ENCODE peak calls at places on chromosomes 16 and 17, in ten cellular contexts. One of them, this sample, is unnamed. For H3K4me1, the result is how much of the 10 kb centered on the place peaks cover.

GRCh38 chr16:77686385-77686784 is 35.9 kb upstream of the NUDT7 start:
- DNase-seq in left ventricle myocardium inferior: no peak
- DNase-seq in lower lobe of right lung: no peak
- DNase-seq in BE2C: no peak
- DNase-seq in Peyer's patch: no peak
- DNase-seq in testis: no peak
- DNase-seq in A549: no peak
- DNase-seq in hepatocyte: no peak
- DNase-seq in tibial artery: no peak
- DNase-seq in transverse colon: no peak
- DNase-seq in this sample: no peak

GRCh38 chr17:66446419-66446818 is 144.0 kb downstream of the PRKCA start:
- DNase-seq in left ventricle myocardium inferior: no peak
- DNase-seq in lower lobe of right lung: no peak
- DNase-seq in BE2C: no peak
- DNase-seq in Peyer's patch: peak
- DNase-seq in testis: no peak
- DNase-seq in A549: no peak
- DNase-seq in hepatocyte: no peak
- DNase-seq in tibial artery: no peak
- DNase-seq in transverse colon: no peak
- DNase-seq in this sample: no peak

GRCh38 chr16:30116291-30117207 is 3.2 kb upstream of the GDPD3 start:
- DNase-seq in left ventricle myocardium inferior: no peak
- DNase-seq in lower lobe of right lung: no peak
- DNase-seq in BE2C: no peak
- DNase-seq in Peyer's patch: no peak
- DNase-seq in testis: no peak
- DNase-seq in A549: no peak
- DNase-seq in hepatocyte: no peak
- DNase-seq in tibial artery: no peak
- DNase-seq in transverse colon: no peak
- DNase-seq in this sample: no peak

GRCh38 chr17:81148986-81149533 is 16.2 kb upstream of the PVALEF start:
- DNase-seq in left ventricle myocardium inferior: no peak
- DNase-seq in lower lobe of right lung: peak
- DNase-seq in BE2C: no peak
- DNase-seq in Peyer's patch: no peak
- DNase-seq in testis: no peak
- DNase-seq in A549: no peak
- DNase-seq in hepatocyte: no peak
- DNase-seq in tibial artery: no peak
- DNase-seq in transverse colon: no peak
- DNase-seq in this sample: no peak

GRCh38 chr16:83705856-83706255 is 101.9 kb upstream of the HSBP1 start:
- DNase-seq in left ventricle myocardium inferior: no peak
- DNase-seq in lower lobe of right lung: no peak
- DNase-seq in BE2C: no peak
- DNase-seq in Peyer's patch: no peak
- DNase-seq in testis: no peak
- DNase-seq in A549: no peak
- DNase-seq in hepatocyte: no peak
- DNase-seq in tibial artery: no peak
- DNase-seq in transverse colon: no peak
- DNase-seq in this sample: no peak

GRCh38 chr17:63698886-63699637 is 863 bp downstream of the LIMD2 start:
- DNase-seq in left ventricle myocardium inferior: peak
- DNase-seq in lower lobe of right lung: peak
- DNase-seq in BE2C: peak
- DNase-seq in Peyer's patch: peak
- DNase-seq in testis: peak
- DNase-seq in A549: no peak
- DNase-seq in hepatocyte: peak
- DNase-seq in tibial artery: peak
- DNase-seq in transverse colon: peak
- DNase-seq in this sample: peak

GRCh38 chr17:14935139-14935538 is 330.0 kb downstream of the PMP22 start:
- DNase-seq in left ventricle myocardium inferior: no peak
- DNase-seq in lower lobe of right lung: no peak
- DNase-seq in BE2C: no peak
- DNase-seq in Peyer's patch: no peak
- DNase-seq in testis: no peak
- DNase-seq in A549: no peak
- DNase-seq in hepatocyte: no peak
- DNase-seq in tibial artery: no peak
- DNase-seq in transverse colon: no peak
- DNase-seq in this sample: no peak

GRCh38 chr16:68689921-68690320 is 44.8 kb downstream of the CDH3 start:
- DNase-seq in left ventricle myocardium inferior: no peak
- DNase-seq in lower lobe of right lung: no peak
- DNase-seq in BE2C: no peak
- DNase-seq in Peyer's patch: no peak
- DNase-seq in testis: no peak
- DNase-seq in A549: no peak
- DNase-seq in hepatocyte: no peak
- DNase-seq in tibial artery: no peak
- DNase-seq in transverse colon: no peak
- DNase-seq in this sample: no peak

GRCh38 chr17:17784599-17785264 is 52.1 kb downstream of the SREBF1 start:
- DNase-seq in left ventricle myocardium inferior: no peak
- DNase-seq in lower lobe of right lung: no peak
- DNase-seq in BE2C: peak
- DNase-seq in Peyer's patch: no peak
- DNase-seq in testis: no peak
- DNase-seq in A549: peak
- DNase-seq in hepatocyte: no peak
- DNase-seq in tibial artery: no peak
- DNase-seq in transverse colon: no peak
- DNase-seq in this sample: peak

GRCh38 chr17:17782425-17783120 is 54.2 kb downstream of the SREBF1 start:
- DNase-seq in left ventricle myocardium inferior: no peak
- DNase-seq in lower lobe of right lung: no peak
- DNase-seq in BE2C: no peak
- DNase-seq in Peyer's patch: no peak
- DNase-seq in testis: peak
- DNase-seq in A549: no peak
- DNase-seq in hepatocyte: peak
- DNase-seq in tibial artery: no peak
- DNase-seq in transverse colon: no peak
- DNase-seq in this sample: peak

GRCh38 chr17:17783121-17783824 is 53.5 kb downstream of the SREBF1 start:
- DNase-seq in left ventricle myocardium inferior: peak
- DNase-seq in lower lobe of right lung: peak
- DNase-seq in BE2C: peak
- DNase-seq in Peyer's patch: peak
- DNase-seq in testis: peak
- DNase-seq in A549: no peak
- DNase-seq in hepatocyte: peak
- DNase-seq in tibial artery: no peak
- DNase-seq in transverse colon: peak
- DNase-seq in this sample: peak

GRCh38 chr17:17785407-17785806 is 51.4 kb downstream of the SREBF1 start:
- DNase-seq in left ventricle myocardium inferior: no peak
- DNase-seq in lower lobe of right lung: no peak
- DNase-seq in BE2C: no peak
- DNase-seq in Peyer's patch: no peak
- DNase-seq in testis: no peak
- DNase-seq in A549: no peak
- DNase-seq in hepatocyte: no peak
- DNase-seq in tibial artery: no peak
- DNase-seq in transverse colon: no peak
- DNase-seq in this sample: peak

GRCh38 chr17:17783825-17784598 is 52.8 kb downstream of the SREBF1 start:
- DNase-seq in left ventricle myocardium inferior: peak
- DNase-seq in lower lobe of right lung: no peak
- DNase-seq in BE2C: peak
- DNase-seq in Peyer's patch: peak
- DNase-seq in testis: peak
- DNase-seq in A549: no peak
- DNase-seq in hepatocyte: peak
- DNase-seq in tibial artery: peak
- DNase-seq in transverse colon: peak
- DNase-seq in this sample: peak
- H3K4me1 ChIP-seq in left ventricle myocardium inferior: half or more
- H3K4me1 ChIP-seq in lower lobe of right lung: half or more
- H3K4me1 ChIP-seq in BE2C: under half
- H3K4me1 ChIP-seq in Peyer's patch: under half
- H3K4me1 ChIP-seq in testis: half or more
- H3K4me1 ChIP-seq in A549: half or more
- H3K4me1 ChIP-seq in hepatocyte: under half
- H3K4me1 ChIP-seq in tibial artery: half or more
- H3K4me1 ChIP-seq in transverse colon: half or more
- H3K4me1 ChIP-seq in this sample: half or more

GRCh38 chr16:58243528-58244004 is 45.7 kb upstream of the CSNK2A2 start:
- DNase-seq in left ventricle myocardium inferior: no peak
- DNase-seq in lower lobe of right lung: no peak
- DNase-seq in BE2C: no peak
- DNase-seq in Peyer's patch: peak
- DNase-seq in testis: no peak
- DNase-seq in A549: no peak
- DNase-seq in hepatocyte: peak
- DNase-seq in tibial artery: no peak
- DNase-seq in transverse colon: peak
- DNase-seq in this sample: no peak
- TF ChIP-seq CTCF in left ventricle myocardium inferior: no peak
- TF ChIP-seq CTCF in lower lobe of right lung: no peak
- TF ChIP-seq CTCF in BE2C: no peak
- TF ChIP-seq CTCF in Peyer's patch: no peak
- TF ChIP-seq CTCF in testis: no peak
- TF ChIP-seq CTCF in A549: no peak
- TF ChIP-seq CTCF in hepatocyte: no peak
- TF ChIP-seq CTCF in tibial artery: no peak
- TF ChIP-seq CTCF in transverse colon: no peak
- TF ChIP-seq CTCF in this sample: no peak

GRCh38 chr16:88922114-88922825 is 54.7 kb downstream of the CBFA2T3 start:
- DNase-seq in left ventricle myocardium inferior: peak
- DNase-seq in lower lobe of right lung: peak
- DNase-seq in BE2C: peak
- DNase-seq in Peyer's patch: peak
- DNase-seq in testis: peak
- DNase-seq in A549: no peak
- DNase-seq in hepatocyte: no peak
- DNase-seq in tibial artery: peak
- DNase-seq in transverse colon: peak
- DNase-seq in this sample: peak
- H3K4me1 ChIP-seq in left ventricle myocardium inferior: half or more
- H3K4me1 ChIP-seq in lower lobe of right lung: half or more
- H3K4me1 ChIP-seq in BE2C: under half
- H3K4me1 ChIP-seq in Peyer's patch: under half
- H3K4me1 ChIP-seq in testis: under half
- H3K4me1 ChIP-seq in A549: under half
- H3K4me1 ChIP-seq in hepatocyte: under half
- H3K4me1 ChIP-seq in tibial artery: under half
- H3K4me1 ChIP-seq in transverse colon: under half
- H3K4me1 ChIP-seq in this sample: half or more

DNA sequence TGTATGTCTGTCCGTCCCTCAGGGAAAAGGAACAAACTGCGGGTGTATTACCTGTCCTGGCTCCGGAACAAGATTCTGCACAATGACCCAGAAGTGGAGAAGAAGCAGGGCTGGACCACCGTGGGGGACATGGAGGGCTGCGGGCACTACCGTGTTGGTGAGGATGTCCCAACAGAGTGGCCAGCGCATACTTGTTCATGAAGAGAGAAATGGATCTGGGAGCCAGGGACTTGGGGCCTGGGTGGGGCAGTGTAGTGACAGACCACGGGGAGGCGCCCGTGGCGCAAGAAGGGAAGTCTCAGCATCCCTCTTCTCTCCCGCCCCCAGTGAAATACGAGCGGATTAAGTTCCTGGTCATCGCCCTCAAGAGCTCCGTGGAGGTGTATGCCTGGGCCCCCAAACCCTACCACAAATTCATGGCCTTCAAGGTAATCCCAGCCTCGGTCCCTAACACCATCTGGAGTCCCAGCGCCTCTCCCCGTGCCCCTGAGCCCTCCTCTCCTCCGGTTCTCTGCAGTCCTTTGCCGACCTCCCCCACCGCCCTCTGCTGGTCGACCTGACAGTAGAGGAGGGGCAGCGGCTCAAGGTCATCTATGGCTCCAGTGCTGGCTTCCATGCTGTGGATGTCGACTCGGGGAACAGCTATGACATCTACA is 3.5 kb upstream of the C17orf107 start:
- DNase-seq in left ventricle myocardium inferior: no peak
- DNase-seq in lower lobe of right lung: no peak
- DNase-seq in BE2C: no peak
- DNase-seq in Peyer's patch: no peak
- DNase-seq in testis: no peak
- DNase-seq in A549: no peak
- DNase-seq in hepatocyte: no peak
- DNase-seq in tibial artery: no peak
- DNase-seq in transverse colon: no peak
- DNase-seq in this sample: peak
- TF ChIP-seq CTCF in left ventricle myocardium inferior: no peak
- TF ChIP-seq CTCF in lower lobe of right lung: no peak
- TF ChIP-seq CTCF in BE2C: peak
- TF ChIP-seq CTCF in Peyer's patch: no peak
- TF ChIP-seq CTCF in testis: no peak
- TF ChIP-seq CTCF in A549: no peak
- TF ChIP-seq CTCF in hepatocyte: no peak
- TF ChIP-seq CTCF in tibial artery: no peak
- TF ChIP-seq CTCF in transverse colon: no peak
- TF ChIP-seq CTCF in this sample: peak

GRCh38 chr16:53968454-53968853 is 264.5 kb downstream of the FTO start:
- DNase-seq in left ventricle myocardium inferior: no peak
- DNase-seq in lower lobe of right lung: no peak
- DNase-seq in BE2C: no peak
- DNase-seq in Peyer's patch: no peak
- DNase-seq in testis: no peak
- DNase-seq in A549: no peak
- DNase-seq in hepatocyte: no peak
- DNase-seq in tibial artery: no peak
- DNase-seq in transverse colon: no peak
- DNase-seq in this sample: no peak
- H3K4me1 ChIP-seq in left ventricle myocardium inferior: under half
- H3K4me1 ChIP-seq in lower lobe of right lung: under half
- H3K4me1 ChIP-seq in BE2C: under half
- H3K4me1 ChIP-seq in Peyer's patch: under half
- H3K4me1 ChIP-seq in testis: under half
- H3K4me1 ChIP-seq in A549: under half
- H3K4me1 ChIP-seq in hepatocyte: under half
- H3K4me1 ChIP-seq in tibial artery: under half
- H3K4me1 ChIP-seq in transverse colon: under half
- H3K4me1 ChIP-seq in this sample: under half